ENCODE peak calls at places on chromosomes 7 and 10, in six cellular contexts. S is omental fat pad, Z is B cell, G is AG04449, K is OCI-LY7, C is hippocampal formation. H is an unnamed sample.

GRCh38 chr10:34164029-34164428 is 651.1 kb downstream of the PARD3 start:
- DNase-seq in S (no peak), Z (no peak), G (no peak), K (no peak), C (no peak), H (no peak)

GRCh38 chr7:122535086-122535485 is 163.8 kb downstream of the RNF133 start:
- DNase-seq in S (no peak), Z (no peak), G (no peak), K (no peak), C (no peak), H (no peak)

GRCh38 chr10:114779803-114780609 is 41.6 kb upstream of the FHIP2A start:
- DNase-seq in S (no peak), Z (no peak), G (peak; percentile 67), K (no peak), C (no peak), H (peak; percentile 32)

GRCh38 chr10:104641150-104642000 is at the start of gene SORCS3:
- DNase-seq in S (no peak), Z (no peak), G (no peak), K (no peak), C (no peak), H (no peak)

GRCh38 chr7:135169141-135169935 is 1.2 kb downstream of the CYREN start:
- DNase-seq in S (no peak), Z (peak; percentile 52), G (no peak), K (peak; percentile 75), C (no peak), H (peak; percentile 73)

GRCh38 chr7:129969881-129970446 is 17.2 kb upstream of the UBE2H start:
- DNase-seq in S (no peak), Z (no peak), G (no peak), K (no peak), C (no peak), H (peak; percentile 99)

GRCh38 chr7:40915061-40915460 is 780.3 kb downstream of the SUGCT start:
- DNase-seq in S (no peak), Z (no peak), G (no peak), K (no peak), C (no peak), H (no peak)

GRCh38 chr7:123847868-123848267 is 2.9 kb downstream of the HYAL4 start:
- DNase-seq in S (no peak), Z (no peak), G (no peak), K (no peak), C (no peak), H (no peak)

GRCh38 chr10:100567249-100567648 is 31.5 kb downstream of the HIF1AN start:
- DNase-seq in S (no peak), Z (no peak), G (no peak), K (no peak), C (no peak), H (no peak)

GRCh38 chr10:80588506-80589020 is 50.9 kb downstream of the SH2D4B start:
- DNase-seq in S (no peak), Z (no peak), G (no peak), K (no peak), C (no peak), H (no peak)

GRCh38 chr10:117684673-117685211 is 142.2 kb downstream of the EMX2 start:
- DNase-seq in S (no peak), Z (no peak), G (no peak), K (no peak), C (no peak), H (no peak)

H was measured in keratinocyte.